ENCODE peak calls at places on chromosomes 6 and 20, in six cellular contexts. I is kidney tubule cell, E is NCI-H774, B is AG04449, H is endothelial cell, O is IMR-90. L is an unnamed sample.

GRCh38 chr6:170441316-170441715 is 111.8 kb downstream of the PSMB1 start:
- DNase-seq in I (no peak), E (no peak), B (no peak), H (no peak), O (peak), L (no peak)

GRCh38 chr6:138864343-138864890 is 68.5 kb downstream of the ECT2L start:
- DNase-seq in I (no peak), E (no peak), B (no peak), H (no peak), O (peak), L (no peak)

GRCh38 chr6:125044066-125044465 is 81.8 kb downstream of the RNF217 start:
- DNase-seq in I (no peak), E (no peak), B (no peak), H (no peak), O (no peak), L (no peak)

GRCh38 chr6:7086488-7086887 is 21.3 kb upstream of the RREB1 start:
- DNase-seq in I (no peak), E (no peak), B (no peak), H (no peak), O (peak), L (peak)

GRCh38 chr20:14696937-14697336 is 359.5 kb upstream of the FLRT3 start:
- DNase-seq in I (peak), E (no peak), B (no peak), H (no peak), O (no peak), L (no peak)

GRCh38 chr6:158817298-158818007 is 1.7 kb downstream of the EZR start:
- DNase-seq in I (peak), E (peak), B (no peak), H (peak), O (peak), L (peak)

GRCh38 chr6:43771858-43772570 is 2.0 kb downstream of the VEGFA start:
- DNase-seq in I (peak), E (no peak), B (no peak), H (peak), O (no peak), L (peak)

GRCh38 chr6:25603251-25603650 is 48.8 kb upstream of the SCGN start:
- DNase-seq in I (no peak), E (no peak), B (no peak), H (peak), O (no peak), L (no peak)

GRCh38 chr6:160070427-160070826 is 51.2 kb upstream of the SLC22A1 start:
- DNase-seq in I (no peak), E (no peak), B (no peak), H (no peak), O (no peak), L (no peak)

GRCh38 chr6:46917002-46917401 is 4.7 kb downstream of the ADGRF5 start:
- DNase-seq in I (no peak), E (no peak), B (no peak), H (no peak), O (no peak), L (no peak)

GRCh38 chr6:70839286-70840266 is 117.3 kb downstream of the B3GAT2 start:
- DNase-seq in I (no peak), E (no peak), B (no peak), H (no peak), O (peak), L (no peak)

GRCh38 chr20:5947276-5947675 is 3.1 kb downstream of the TRMT6 start:
- DNase-seq in I (no peak), E (no peak), B (no peak), H (no peak), O (no peak), L (no peak)

GRCh38 chr6:28988536-28989415 is 16.3 kb downstream of the ZNF311 start:
- DNase-seq in I (peak), E (no peak), B (no peak), H (peak), O (peak), L (no peak)

GRCh38 chr20:43825635-43826034 is 89.0 kb upstream of the TOX2 start:
- DNase-seq in I (peak), E (no peak), B (no peak), H (no peak), O (no peak), L (no peak)

GRCh38 chr20:63964412-63964811 is 5.3 kb downstream of the ZNF512B start:
- DNase-seq in I (no peak), E (no peak), B (no peak), H (no peak), O (no peak), L (no peak)

GRCh38 chr6:26156850-26157149 is 69.6 kb downstream of the HFE start:
- DNase-seq in I (no peak), E (no peak), B (no peak), H (no peak), O (no peak), L (no peak)

GRCh38 chr6:159788757-159789376 is 535 bp downstream of the TCP1 start:
- DNase-seq in I (peak), E (no peak), B (no peak), H (peak), O (peak), L (peak)

GRCh38 chr6:151060096-151060741 is 179.5 kb upstream of the AKAP12 start:
- DNase-seq in I (peak), E (no peak), B (peak), H (no peak), O (peak), L (no peak)

GRCh38 chr20:8043687-8044278 is 24.2 kb upstream of the TMX4 start:
- DNase-seq in I (peak), E (peak), B (no peak), H (peak), O (peak), L (peak)

GRCh38 chr6:143108278-143108677 is 47.6 kb downstream of the AIG1 start:
- DNase-seq in I (no peak), E (no peak), B (no peak), H (no peak), O (no peak), L (no peak)

GRCh38 chr6:108260126-108260808 is 573 bp downstream of the SNX3 start:
- DNase-seq in I (peak), E (no peak), B (no peak), H (no peak), O (peak), L (peak)

GRCh38 chr20:59175861-59176260 is 12.2 kb downstream of the ZNF831 start:
- DNase-seq in I (no peak), E (no peak), B (no peak), H (no peak), O (no peak), L (no peak)